ENCODE peak calls at places on chromosome 4, in ten cellular contexts. L is upper lobe of right lung, Z is cardiac muscle cell, D is left lung, P is psoas muscle, E is AG04450, R is fibroblast of lung, I is colonic mucosa, F is heart right ventricle, B is thoracic aorta. X is an unnamed sample.

GRCh38 chr4:19698961-19699360 is 552.7 kb upstream of the SLIT2 start:
- DNase-seq in L (no peak), Z (peak; percentile 55), D (no peak), P (no peak), E (no peak), R (no peak), I (no peak), F (no peak), B (no peak), X (no peak)

GRCh38 chr4:141020801-141021261 is 112.4 kb downstream of the RNF150 start:
- DNase-seq in L (no peak), Z (peak; percentile 42), D (no peak), P (no peak), E (no peak), R (peak; percentile 55), I (no peak), F (no peak), B (no peak), X (no peak)

GRCh38 chr4:159012381-159012780 is 90.5 kb upstream of the RAPGEF2 start:
- DNase-seq in L (no peak), Z (peak; percentile 36), D (no peak), P (no peak), E (no peak), R (no peak), I (no peak), F (no peak), B (no peak), X (no peak)

GRCh38 chr4:47032405-47033106 is 1.2 kb downstream of the GABRB1 start:
- DNase-seq in L (peak; percentile 75), Z (peak; percentile 65), D (peak; percentile 34), P (peak; percentile 12), E (peak; percentile 20), R (peak; percentile 70), I (peak; percentile 52), F (peak; percentile 59), B (no peak), X (peak; percentile 55)

GRCh38 chr4:121164291-121164690 is at the start of gene TNIP3:
- DNase-seq in L (no peak), Z (peak; percentile 87), D (no peak), P (no peak), E (no peak), R (no peak), I (peak; percentile 33), F (no peak), B (no peak), X (no peak)

GRCh38 chr4:55609393-55609821 is 17.4 kb upstream of the PDCL2 start:
- DNase-seq in L (no peak), Z (peak; percentile 33), D (no peak), P (no peak), E (no peak), R (peak; percentile 3), I (no peak), F (no peak), B (no peak), X (no peak)

GRCh38 chr4:77072195-77072753 is 3.5 kb downstream of the CCNI start:
- DNase-seq in L (no peak), Z (no peak), D (no peak), P (no peak), E (no peak), R (no peak), I (no peak), F (no peak), B (no peak), X (no peak)

GRCh38 chr4:97984545-97985131 is 158.6 kb downstream of the STPG2 start:
- DNase-seq in L (no peak), Z (no peak), D (no peak), P (no peak), E (no peak), R (no peak), I (no peak), F (no peak), B (no peak), X (no peak)

GRCh38 chr4:188130355-188130754 is 8.9 kb upstream of the TRIML1 start:
- DNase-seq in L (no peak), Z (no peak), D (no peak), P (no peak), E (no peak), R (no peak), I (no peak), F (no peak), B (no peak), X (no peak)

GRCh38 chr4:2591189-2591588 is 54.7 kb downstream of the FAM193A start:
- DNase-seq in L (no peak), Z (peak; percentile 81), D (peak; percentile 48), P (no peak), E (no peak), R (peak; percentile 32), I (no peak), F (no peak), B (no peak), X (no peak)

GRCh38 chr4:80521438-80521837 is 185.9 kb downstream of the CFAP299 start:
- DNase-seq in L (no peak), Z (no peak), D (no peak), P (no peak), E (no peak), R (no peak), I (no peak), F (no peak), B (no peak), X (no peak)

GRCh38 chr4:169745291-169745690 is 12.5 kb downstream of the HPF1 start:
- DNase-seq in L (no peak), Z (peak; percentile 81), D (no peak), P (no peak), E (no peak), R (peak; percentile 82), I (no peak), F (no peak), B (no peak), X (no peak)

GRCh38 chr4:114728426-114728825 is 129.8 kb downstream of the UGT8 start:
- DNase-seq in L (no peak), Z (no peak), D (no peak), P (no peak), E (no peak), R (no peak), I (no peak), F (no peak), B (no peak), X (no peak)

GRCh38 chr4:118322831-118323502 is 29.8 kb downstream of the PRSS12 start:
- DNase-seq in L (no peak), Z (no peak), D (no peak), P (no peak), E (no peak), R (no peak), I (no peak), F (no peak), B (no peak), X (no peak)

GRCh38 chr4:54094449-54094848 is 5.5 kb upstream of the GSX2 start:
- DNase-seq in L (no peak), Z (no peak), D (no peak), P (no peak), E (no peak), R (no peak), I (no peak), F (no peak), B (no peak), X (no peak)
- H3K27me3 ChIP-seq in L (peaks cover 88% of the 10 kb centered on the region), Z (peaks cover 87% of the 10 kb centered on the region), D (peaks cover 79% of the 10 kb centered on the region), P (no peaks in the 10 kb centered on the region), E (peaks cover 27% of the 10 kb centered on the region), R (peaks cover 14% of the 10 kb centered on the region), I (peaks cover 75% of the 10 kb centered on the region), F (peaks cover 99% of the 10 kb centered on the region), B (no peaks in the 10 kb centered on the region), X (peaks cover 2% of the 10 kb centered on the region)

DNA sequence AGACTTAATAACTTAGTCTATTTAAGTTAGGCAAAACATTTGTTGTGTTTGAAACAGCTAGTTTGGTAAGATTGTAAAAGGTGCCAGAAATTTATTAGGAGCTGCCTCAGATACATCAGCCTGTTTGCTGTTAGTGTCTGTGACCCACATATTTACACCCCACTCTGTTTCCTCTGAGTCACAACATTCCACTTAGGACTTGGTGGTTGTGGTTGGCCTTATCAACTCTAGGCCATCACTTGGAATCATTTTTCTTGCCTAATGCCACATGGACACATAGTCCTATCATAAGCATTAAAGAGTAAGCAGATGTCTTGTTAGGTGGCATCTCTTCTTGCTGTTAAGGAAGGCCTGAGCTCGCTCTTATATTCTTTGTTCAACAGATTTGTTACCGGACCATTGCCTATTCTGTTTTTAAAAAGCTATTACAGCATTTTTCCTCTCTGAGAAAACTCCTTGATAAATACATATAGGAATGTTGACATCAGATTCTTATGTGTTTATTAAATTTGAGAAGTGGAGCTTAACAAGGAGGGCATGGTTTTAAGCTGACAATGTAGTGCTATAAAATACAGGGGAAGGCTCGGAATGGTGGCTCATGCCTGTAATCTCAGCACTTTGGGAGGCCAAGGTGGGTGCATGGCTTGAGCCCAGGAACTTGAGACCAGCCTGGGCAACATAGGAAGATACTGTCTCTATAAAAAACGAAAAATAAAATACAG is 51.2 kb upstream of the PGRMC2 start:
- DNase-seq in L (no peak), Z (peak; percentile 92), D (no peak), P (no peak), E (peak; percentile 53), R (peak; percentile 78), I (no peak), F (no peak), B (no peak), X (peak; percentile 12)
- TF ChIP-seq CTCF in L (no peak), Z (no peak), D (no peak), P (no peak), E (no peak), R (no peak), I (no peak), F (no peak), B (no peak), X (no peak)

GRCh38 chr4:8702020-8702495 is 109.5 kb downstream of the CPZ start:
- DNase-seq in L (peak; percentile 25), Z (no peak), D (no peak), P (no peak), E (no peak), R (no peak), I (no peak), F (no peak), B (no peak), X (no peak)
- H3K27me3 ChIP-seq in L (peaks cover 37% of the 10 kb centered on the region), Z (no peaks in the 10 kb centered on the region), D (no peaks in the 10 kb centered on the region), P (no peaks in the 10 kb centered on the region), E (peaks cover 4% of the 10 kb centered on the region), R (no peaks in the 10 kb centered on the region), I (no peaks in the 10 kb centered on the region), F (peaks cover 97% of the 10 kb centered on the region), B (no peaks in the 10 kb centered on the region), X (no peaks in the 10 kb centered on the region)

GRCh38 chr4:71711985-71712348 is 71.9 kb downstream of the GC start:
- DNase-seq in L (no peak), Z (peak; percentile 22), D (no peak), P (no peak), E (no peak), R (no peak), I (no peak), F (no peak), B (no peak), X (no peak)

GRCh38 chr4:71713611-71714203 is 70.2 kb downstream of the GC start:
- DNase-seq in L (no peak), Z (peak; percentile 83), D (no peak), P (no peak), E (peak; percentile 59), R (peak; percentile 81), I (no peak), F (peak; percentile 5), B (no peak), X (peak; percentile 12)

GRCh38 chr4:71711044-71711984 is 72.6 kb downstream of the GC start:
- DNase-seq in L (no peak), Z (no peak), D (no peak), P (no peak), E (no peak), R (no peak), I (peak; percentile 43), F (no peak), B (no peak), X (no peak)

DNA sequence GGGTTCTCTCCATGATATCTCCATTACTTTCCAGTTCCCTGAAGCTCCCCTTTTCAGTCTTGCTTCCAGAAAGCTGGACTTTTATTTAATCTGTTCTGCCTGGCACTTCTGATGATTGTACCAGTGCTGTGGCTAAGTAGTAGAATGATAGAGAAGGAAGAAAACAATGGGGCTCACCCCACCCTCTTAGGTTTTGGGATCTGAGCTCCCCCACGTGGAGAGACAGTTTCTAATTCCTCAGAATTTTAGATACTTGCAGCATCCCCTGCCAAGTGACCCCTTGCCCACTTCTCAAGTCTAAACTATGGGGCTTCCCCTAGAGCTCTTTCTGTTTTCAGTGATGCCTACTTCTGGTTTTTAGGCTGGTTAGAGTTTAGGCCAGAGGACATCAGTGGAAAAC is 73.9 kb downstream of the GC start:
- DNase-seq in L (no peak), Z (peak; percentile 45), D (no peak), P (no peak), E (no peak), R (peak; percentile 30), I (no peak), F (no peak), B (no peak), X (no peak)
- TF ChIP-seq CTCF in L (no peak), Z (peak; percentile 34), D (no peak), P (no peak), E (peak; percentile 47), R (peak; percentile 4), I (no peak), F (no peak), B (no peak), X (peak; percentile 14)